ENCODE peak calls at places on chromosomes 3 and 15, in nine cellular contexts. One of them, this sample, is unnamed.

GRCh38 chr15:78327442-78327841 is 12.7 kb upstream of the CRABP1 start:
- DNase-seq in AG04450: no peak
- DNase-seq in GM20000: no peak
- DNase-seq in IMR-90: no peak
- DNase-seq in GM19239: no peak
- DNase-seq in progenitor cell of endocrine pancreas: no peak
- DNase-seq in NAMALWA: no peak
- DNase-seq in HTR-8/SVneo: no peak
- DNase-seq in SHP77: no peak
- DNase-seq in this sample: no peak

GRCh38 chr3:119322021-119322522 is 27.9 kb downstream of the ARHGAP31 start:
- DNase-seq in AG04450: no peak
- DNase-seq in GM20000: no peak
- DNase-seq in IMR-90: peak
- DNase-seq in GM19239: no peak
- DNase-seq in progenitor cell of endocrine pancreas: no peak
- DNase-seq in NAMALWA: no peak
- DNase-seq in HTR-8/SVneo: peak
- DNase-seq in SHP77: no peak
- DNase-seq in this sample: peak

GRCh38 chr15:36106640-36107335 is 472.6 kb upstream of the CDIN1 start:
- DNase-seq in AG04450: no peak
- DNase-seq in GM20000: no peak
- DNase-seq in IMR-90: no peak
- DNase-seq in GM19239: no peak
- DNase-seq in progenitor cell of endocrine pancreas: no peak
- DNase-seq in NAMALWA: no peak
- DNase-seq in HTR-8/SVneo: no peak
- DNase-seq in SHP77: no peak
- DNase-seq in this sample: peak

GRCh38 chr3:95434436-95434835 is 1371.6 kb downstream of the NSUN3 start:
- DNase-seq in AG04450: no peak
- DNase-seq in GM20000: no peak
- DNase-seq in IMR-90: no peak
- DNase-seq in GM19239: no peak
- DNase-seq in progenitor cell of endocrine pancreas: no peak
- DNase-seq in NAMALWA: no peak
- DNase-seq in HTR-8/SVneo: no peak
- DNase-seq in SHP77: no peak
- DNase-seq in this sample: no peak

GRCh38 chr3:69882560-69882959 is 117.0 kb upstream of the SAMMSON start:
- DNase-seq in AG04450: no peak
- DNase-seq in GM20000: no peak
- DNase-seq in IMR-90: no peak
- DNase-seq in GM19239: no peak
- DNase-seq in progenitor cell of endocrine pancreas: no peak
- DNase-seq in NAMALWA: no peak
- DNase-seq in HTR-8/SVneo: no peak
- DNase-seq in SHP77: no peak
- DNase-seq in this sample: no peak

GRCh38 chr3:80677796-80678195 is 910.0 kb upstream of the ROBO1 start:
- DNase-seq in AG04450: no peak
- DNase-seq in GM20000: no peak
- DNase-seq in IMR-90: no peak
- DNase-seq in GM19239: no peak
- DNase-seq in progenitor cell of endocrine pancreas: no peak
- DNase-seq in NAMALWA: no peak
- DNase-seq in HTR-8/SVneo: peak
- DNase-seq in SHP77: peak
- DNase-seq in this sample: no peak

GRCh38 chr3:51798561-51798960 is 19.5 kb upstream of the IQCF6 start:
- DNase-seq in AG04450: no peak
- DNase-seq in GM20000: no peak
- DNase-seq in IMR-90: no peak
- DNase-seq in GM19239: no peak
- DNase-seq in progenitor cell of endocrine pancreas: no peak
- DNase-seq in NAMALWA: no peak
- DNase-seq in HTR-8/SVneo: no peak
- DNase-seq in SHP77: no peak
- DNase-seq in this sample: no peak

GRCh38 chr3:100875239-100875638 is 118.0 kb downstream of the ABI3BP start:
- DNase-seq in AG04450: no peak
- DNase-seq in GM20000: no peak
- DNase-seq in IMR-90: peak
- DNase-seq in GM19239: no peak
- DNase-seq in progenitor cell of endocrine pancreas: no peak
- DNase-seq in NAMALWA: no peak
- DNase-seq in HTR-8/SVneo: peak
- DNase-seq in SHP77: no peak
- DNase-seq in this sample: peak

GRCh38 chr3:58534592-58535494 is 2.1 kb downstream of the ACOX2 start:
- DNase-seq in AG04450: no peak
- DNase-seq in GM20000: peak
- DNase-seq in IMR-90: no peak
- DNase-seq in GM19239: no peak
- DNase-seq in progenitor cell of endocrine pancreas: no peak
- DNase-seq in NAMALWA: no peak
- DNase-seq in HTR-8/SVneo: no peak
- DNase-seq in SHP77: no peak
- DNase-seq in this sample: no peak

GRCh38 chr3:111506435-111506834 is 35.6 kb upstream of the CD96 start:
- DNase-seq in AG04450: no peak
- DNase-seq in GM20000: no peak
- DNase-seq in IMR-90: no peak
- DNase-seq in GM19239: no peak
- DNase-seq in progenitor cell of endocrine pancreas: no peak
- DNase-seq in NAMALWA: no peak
- DNase-seq in HTR-8/SVneo: no peak
- DNase-seq in SHP77: no peak
- DNase-seq in this sample: no peak

GRCh38 chr3:141152801-141153678 is 78.6 kb upstream of the PXYLP1 start:
- DNase-seq in AG04450: no peak
- DNase-seq in GM20000: no peak
- DNase-seq in IMR-90: no peak
- DNase-seq in GM19239: no peak
- DNase-seq in progenitor cell of endocrine pancreas: no peak
- DNase-seq in NAMALWA: no peak
- DNase-seq in HTR-8/SVneo: no peak
- DNase-seq in SHP77: no peak
- DNase-seq in this sample: no peak

GRCh38 chr3:72346526-72346926 is 501.7 kb downstream of the SHQ1 start:
- DNase-seq in AG04450: peak
- DNase-seq in GM20000: no peak
- DNase-seq in IMR-90: peak
- DNase-seq in GM19239: no peak
- DNase-seq in progenitor cell of endocrine pancreas: no peak
- DNase-seq in NAMALWA: no peak
- DNase-seq in HTR-8/SVneo: peak
- DNase-seq in SHP77: no peak
- DNase-seq in this sample: no peak

GRCh38 chr3:108602249-108602934 is 12.9 kb downstream of the DZIP3 start:
- DNase-seq in AG04450: no peak
- DNase-seq in GM20000: no peak
- DNase-seq in IMR-90: no peak
- DNase-seq in GM19239: no peak
- DNase-seq in progenitor cell of endocrine pancreas: no peak
- DNase-seq in NAMALWA: no peak
- DNase-seq in HTR-8/SVneo: no peak
- DNase-seq in SHP77: no peak
- DNase-seq in this sample: no peak

GRCh38 chr3:52015431-52016256 is 19.9 kb upstream of the RPL29 start:
- DNase-seq in AG04450: no peak
- DNase-seq in GM20000: no peak
- DNase-seq in IMR-90: no peak
- DNase-seq in GM19239: no peak
- DNase-seq in progenitor cell of endocrine pancreas: no peak
- DNase-seq in NAMALWA: no peak
- DNase-seq in HTR-8/SVneo: no peak
- DNase-seq in SHP77: no peak
- DNase-seq in this sample: no peak

GRCh38 chr3:116302087-116302747 is 143.1 kb downstream of the LSAMP start:
- DNase-seq in AG04450: no peak
- DNase-seq in GM20000: no peak
- DNase-seq in IMR-90: peak
- DNase-seq in GM19239: no peak
- DNase-seq in progenitor cell of endocrine pancreas: no peak
- DNase-seq in NAMALWA: no peak
- DNase-seq in HTR-8/SVneo: no peak
- DNase-seq in SHP77: no peak
- DNase-seq in this sample: no peak

GRCh38 chr3:64316971-64317370 is 91.7 kb upstream of the PRICKLE2 start:
- DNase-seq in AG04450: no peak
- DNase-seq in GM20000: no peak
- DNase-seq in IMR-90: peak
- DNase-seq in GM19239: no peak
- DNase-seq in progenitor cell of endocrine pancreas: no peak
- DNase-seq in NAMALWA: no peak
- DNase-seq in HTR-8/SVneo: no peak
- DNase-seq in SHP77: no peak
- DNase-seq in this sample: no peak

GRCh38 chr3:57709559-57709958 is 16.7 kb upstream of the DENND6A start:
- DNase-seq in AG04450: no peak
- DNase-seq in GM20000: no peak
- DNase-seq in IMR-90: no peak
- DNase-seq in GM19239: no peak
- DNase-seq in progenitor cell of endocrine pancreas: no peak
- DNase-seq in NAMALWA: no peak
- DNase-seq in HTR-8/SVneo: no peak
- DNase-seq in SHP77: no peak
- DNase-seq in this sample: no peak

GRCh38 chr15:60155661-60156060 is 151.6 kb downstream of the FOXB1 start:
- DNase-seq in AG04450: no peak
- DNase-seq in GM20000: no peak
- DNase-seq in IMR-90: peak
- DNase-seq in GM19239: no peak
- DNase-seq in progenitor cell of endocrine pancreas: no peak
- DNase-seq in NAMALWA: no peak
- DNase-seq in HTR-8/SVneo: peak
- DNase-seq in SHP77: no peak
- DNase-seq in this sample: no peak

This sample was measured in DMS 273 treated with DMSO at 0.1 percent for 48 hours.